ENCODE peak calls at places on chromosomes 6 and 20, in nine cellular contexts. W is PC-9, H is tibial artery, R is lung, O is OCI-LY7, M is iPS DF 6.9, F is uterus, Y is body of pancreas, L is fibroblast of lung. B is an unnamed sample.

GRCh38 chr6:77178821-77179220 is 284.5 kb downstream of the HTR1B start:
- DNase-seq in H (no peak), W (no peak), M (no peak), L (peak; percentile 39), F (no peak), R (no peak), Y (no peak), O (no peak), B (no peak)

GRCh38 chr6:5151955-5152401 is 66.8 kb downstream of the PPP1R3G start:
- DNase-seq in R (no peak), M (no peak), H (no peak), F (no peak), L (peak; percentile 88), O (no peak), Y (no peak), W (no peak), B (no peak)

GRCh38 chr6:139124887-139125672 is 9.8 kb upstream of the HECA start:
- DNase-seq in M (peak; percentile 33), O (peak; percentile 92), W (no peak), L (peak; percentile 56), R (peak; percentile 64), Y (peak; percentile 40), H (peak; percentile 71), F (peak; percentile 37), B (peak; percentile 90)

GRCh38 chr20:49452011-49452482 is 30.4 kb downstream of the KCNB1 start:
- DNase-seq in F (peak; percentile 52), W (no peak), H (no peak), R (no peak), L (peak; percentile 12), M (no peak), Y (no peak), O (no peak), B (no peak)

GRCh38 chr6:31752739-31753319 is 9.6 kb upstream of the SAPCD1 start:
- DNase-seq in W (no peak), O (no peak), L (peak; percentile 90), Y (no peak), M (no peak), R (no peak), F (no peak), H (no peak), B (no peak)

GRCh38 chr20:48858075-48858790 is 30.4 kb upstream of the PREX1 start:
- DNase-seq in M (no peak), H (peak; percentile 56), W (no peak), F (no peak), O (no peak), Y (no peak), L (no peak), R (no peak), B (no peak)

GRCh38 chr6:42026540-42026939 is 23.8 kb upstream of the TAF8 start:
- DNase-seq in R (no peak), M (no peak), O (no peak), F (no peak), Y (no peak), H (no peak), L (no peak), W (no peak), B (no peak)

GRCh38 chr20:44796311-44796710 is 14.0 kb downstream of the RIMS4 start:
- DNase-seq in O (no peak), W (no peak), H (no peak), M (no peak), Y (no peak), F (no peak), L (no peak), R (no peak), B (no peak)

GRCh38 chr6:77487808-77488425 is 24.6 kb upstream of the HTR1B start:
- DNase-seq in Y (no peak), H (no peak), O (no peak), L (no peak), F (no peak), M (no peak), W (no peak), R (no peak), B (no peak)

GRCh38 chr6:105326838-105327745 is 75.8 kb downstream of the PREP start:
- DNase-seq in W (peak; percentile 83), F (no peak), Y (no peak), R (no peak), O (no peak), L (peak; percentile 77), M (no peak), H (no peak), B (no peak)

GRCh38 chr20:62138912-62139311 is 4.3 kb downstream of the PSMA7 start:
- DNase-seq in F (no peak), M (no peak), O (no peak), H (no peak), L (no peak), R (no peak), Y (no peak), W (no peak), B (no peak)

DNA sequence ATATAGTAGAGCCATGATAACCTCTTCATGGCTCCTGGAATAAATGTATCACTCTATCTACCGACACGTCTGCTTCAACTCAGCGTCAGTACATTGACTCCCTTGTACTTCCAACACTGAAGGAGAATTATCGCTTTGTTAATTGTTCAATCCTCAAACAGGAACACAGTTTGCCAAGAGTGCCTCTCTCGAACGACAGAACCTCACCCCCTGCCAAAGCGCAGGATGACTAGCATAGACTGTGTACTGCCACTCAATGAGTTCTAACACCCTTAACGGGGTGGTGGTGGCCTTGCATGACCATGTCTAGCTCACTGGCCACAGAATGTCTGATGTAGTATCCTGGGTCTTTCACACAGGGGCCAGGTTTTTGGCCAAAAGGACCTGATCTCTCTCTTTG is 81.4 kb upstream of the HEY2 start:
- DNase-seq in O (no peak), R (no peak), F (no peak), M (no peak), Y (no peak), H (no peak), L (no peak), W (peak; percentile 19), B (no peak)
- H3K4me3 ChIP-seq in O (no peak overlapping the region), R (no peak overlapping the region), F (no peak overlapping the region), M (no peak overlapping the region), Y (no peak overlapping the region), H (no peak overlapping the region), L (no peak overlapping the region), W (no peak overlapping the region), B (no peak overlapping the region)

GRCh38 chr20:31883829-31884228 is 13.4 kb downstream of the TTLL9 start:
- DNase-seq in R (no peak), H (no peak), O (no peak), W (no peak), M (no peak), Y (no peak), F (no peak), L (no peak), B (no peak)
- H3K4me3 ChIP-seq in R (no peak overlapping the region), H (no peak overlapping the region), O (no peak overlapping the region), W (no peak overlapping the region), M (no peak overlapping the region), Y (no peak overlapping the region), F (no peak overlapping the region), L (no peak overlapping the region), B (no peak overlapping the region)

DNA sequence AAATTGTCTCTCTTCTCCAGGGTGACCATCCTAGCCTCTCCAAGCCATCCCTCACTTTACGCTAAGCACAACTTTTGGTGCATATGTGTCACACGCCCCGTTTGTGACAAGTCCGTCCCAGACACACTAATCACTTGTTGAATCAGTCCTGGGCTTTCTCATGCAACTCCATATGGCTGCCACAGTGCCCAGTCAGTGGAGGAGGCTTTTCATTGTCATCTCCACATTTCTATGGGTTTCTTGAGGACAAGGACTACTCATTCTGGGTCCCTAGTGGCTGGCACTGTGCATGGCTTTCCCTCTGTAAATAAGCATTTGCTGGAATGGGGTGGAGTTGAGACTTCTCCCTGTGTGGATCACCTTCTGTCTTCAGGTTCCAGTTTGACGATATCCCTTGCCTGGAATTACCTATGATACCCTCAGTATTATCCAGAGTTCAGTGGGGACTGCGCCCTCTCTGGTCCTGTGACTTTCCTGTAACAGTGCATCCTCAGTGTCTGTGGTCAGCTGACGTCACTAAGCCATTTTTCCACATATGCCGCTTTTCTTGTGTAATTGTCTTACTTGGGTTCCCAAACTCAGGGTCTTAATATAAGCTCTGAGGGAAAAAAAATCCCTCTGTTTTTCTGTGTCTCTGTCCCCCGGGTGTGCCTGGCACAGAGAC is 59.8 kb upstream of the MYL9 start:
- DNase-seq in Y (no peak), H (no peak), R (no peak), F (no peak), W (no peak), M (no peak), O (no peak), L (no peak), B (no peak)
- H3K4me3 ChIP-seq in Y (no peak overlapping the region), H (no peak overlapping the region), R (no peak overlapping the region), F (no peak overlapping the region), W (no peak overlapping the region), M (no peak overlapping the region), O (no peak overlapping the region), L (no peak overlapping the region), B (no peak overlapping the region)

GRCh38 chr6:50714487-50715379 is 1.4 kb downstream of the TFAP2D start:
- DNase-seq in Y (no peak), L (no peak), R (no peak), F (no peak), O (no peak), M (no peak), H (no peak), W (no peak), B (no peak)
- H3K4me3 ChIP-seq in Y (no peak overlapping the region), L (no peak overlapping the region), R (no peak overlapping the region), F (no peak overlapping the region), O (no peak overlapping the region), M (peak overlapping the region; percentile 32), H (no peak overlapping the region), W (no peak overlapping the region), B (no peak overlapping the region)

GRCh38 chr6:28525496-28526039 is at the start of gene GPX5:
- DNase-seq in L (peak; percentile 6), M (no peak), Y (no peak), H (no peak), F (no peak), R (no peak), O (no peak), W (no peak), B (peak; percentile 5)

DNA sequence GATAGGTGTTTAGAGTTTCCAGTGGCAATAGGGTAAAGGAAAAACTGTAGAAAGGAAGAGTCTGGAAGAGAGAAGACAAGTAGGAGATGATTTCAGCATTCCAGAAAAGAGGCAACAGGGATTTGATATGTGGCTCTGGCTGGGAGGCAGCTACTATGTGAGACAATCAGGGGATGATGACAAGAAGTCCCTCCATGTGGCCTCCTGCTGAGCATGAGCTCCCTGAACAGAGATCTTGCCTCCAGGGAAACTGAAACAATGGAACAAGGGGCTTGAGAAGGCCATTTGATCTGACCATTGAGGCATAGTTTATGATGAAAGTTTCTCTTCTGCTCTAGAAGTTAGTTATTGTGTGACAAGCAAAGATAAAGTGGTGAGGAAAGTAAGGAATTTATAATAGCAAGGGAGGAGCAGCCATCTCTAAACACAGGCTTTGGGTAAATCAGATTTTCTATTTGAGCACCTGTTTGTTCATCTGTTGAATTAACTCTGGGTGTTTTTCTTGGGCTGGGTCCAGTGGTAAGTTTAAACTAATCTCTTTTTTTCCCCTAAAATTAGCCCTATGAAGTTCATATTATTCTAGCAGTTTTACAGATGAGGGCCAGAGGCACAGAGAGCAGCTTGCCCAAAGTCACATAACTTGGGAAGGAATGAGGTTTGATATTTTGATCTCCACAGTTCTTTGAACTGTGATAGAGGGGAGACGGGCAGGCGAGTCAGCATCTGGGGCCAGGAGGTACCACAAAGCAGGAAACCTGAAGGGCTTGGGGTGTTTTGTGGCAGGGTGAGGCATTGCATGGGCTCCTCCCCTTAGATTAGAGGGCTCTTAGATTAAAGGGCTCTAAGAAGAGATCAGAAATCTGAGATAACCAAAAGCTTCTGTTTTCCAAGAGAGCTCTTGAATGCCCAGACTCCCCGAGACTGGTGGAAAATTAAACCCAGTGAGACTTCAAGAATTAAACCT is 2.8 kb upstream of the GPX5 start:
- DNase-seq in O (no peak), H (no peak), M (no peak), Y (no peak), L (no peak), W (no peak), R (no peak), F (no peak), B (no peak)
- H3K4me3 ChIP-seq in O (no peak overlapping the region), H (no peak overlapping the region), M (no peak overlapping the region), Y (no peak overlapping the region), L (no peak overlapping the region), W (no peak overlapping the region), R (no peak overlapping the region), F (no peak overlapping the region), B (no peak overlapping the region)

GRCh38 chr6:56247654-56248122 is 308 bp upstream of the COL21A1 start:
- DNase-seq in L (no peak), O (no peak), R (no peak), F (no peak), H (no peak), W (no peak), M (no peak), Y (no peak), B (no peak)
- H3K4me3 ChIP-seq in L (peak overlapping the region; percentile 46), O (no peak overlapping the region), R (peak overlapping the region; percentile 15), F (peak overlapping the region; percentile 48), H (peak overlapping the region; percentile 54), W (peak overlapping the region; percentile 31), M (peak overlapping the region; percentile 51), Y (no peak overlapping the region), B (no peak overlapping the region)